ENCODE peak calls at places on chromosomes 7 and 10, in four cellular contexts. One of them, this sample, is unnamed.

GRCh38 chr10:70053896-70054641 is 1.4 kb downstream of the MACROH2A2 start:
- DNase-seq in HepG2: peak
- DNase-seq in K562: no peak
- DNase-seq in GM12878: no peak
- DNase-seq in this sample: peak

GRCh38 chr10:132699411-132700167 is 86.4 kb downstream of the NKX6-2 start:
- DNase-seq in K562: no peak
- DNase-seq in HepG2: no peak
- DNase-seq in GM12878: no peak
- DNase-seq in this sample: no peak

GRCh38 chr10:123967626-123968243 is 76.1 kb upstream of the CPXM2 start:
- DNase-seq in K562: peak
- DNase-seq in HepG2: peak
- DNase-seq in GM12878: no peak
- DNase-seq in this sample: peak

GRCh38 chr10:101130984-101131961 is at the start of gene TLX1:
- DNase-seq in K562: peak
- DNase-seq in HepG2: no peak
- DNase-seq in GM12878: no peak
- DNase-seq in this sample: peak

GRCh38 chr10:72952189-72952900 is 2.3 kb downstream of the PLA2G12B start:
- DNase-seq in GM12878: no peak
- DNase-seq in K562: no peak
- DNase-seq in HepG2: peak
- DNase-seq in this sample: no peak

GRCh38 chr7:44167920-44168319 is 21.3 kb downstream of the GCK start:
- DNase-seq in HepG2: no peak
- DNase-seq in K562: no peak
- DNase-seq in GM12878: no peak
- DNase-seq in this sample: no peak

GRCh38 chr10:16891375-16892313 is 74.4 kb upstream of the RSU1 start:
- DNase-seq in K562: peak
- DNase-seq in HepG2: peak
- DNase-seq in GM12878: no peak
- DNase-seq in this sample: peak

GRCh38 chr10:75972494-75973276 is 541.3 kb downstream of the LRMDA start:
- DNase-seq in HepG2: no peak
- DNase-seq in GM12878: no peak
- DNase-seq in K562: no peak
- DNase-seq in this sample: no peak

GRCh38 chr7:127943541-127944521 is 87.4 kb downstream of the LRRC4 start:
- DNase-seq in GM12878: no peak
- DNase-seq in K562: peak
- DNase-seq in HepG2: no peak
- DNase-seq in this sample: no peak

GRCh38 chr10:60267802-60268201 is 121.9 kb downstream of the ANK3 start:
- DNase-seq in HepG2: no peak
- DNase-seq in K562: no peak
- DNase-seq in GM12878: no peak
- DNase-seq in this sample: no peak

GRCh38 chr10:51344371-51344770 is 270.1 kb downstream of the PRKG1 start:
- DNase-seq in K562: no peak
- DNase-seq in GM12878: no peak
- DNase-seq in HepG2: no peak
- DNase-seq in this sample: no peak

GRCh38 chr7:923108-924041 is 31.1 kb downstream of the ADAP1 start:
- DNase-seq in HepG2: no peak
- DNase-seq in K562: peak
- DNase-seq in GM12878: peak
- DNase-seq in this sample: peak

GRCh38 chr7:44898059-44898458 is 12.7 kb upstream of the PURB start:
- DNase-seq in K562: no peak
- DNase-seq in HepG2: no peak
- DNase-seq in GM12878: no peak
- DNase-seq in this sample: no peak

GRCh38 chr10:70660722-70661121 is 11.6 kb upstream of the ADAMTS14 start:
- DNase-seq in HepG2: no peak
- DNase-seq in K562: peak
- DNase-seq in GM12878: no peak
- DNase-seq in this sample: no peak

GRCh38 chr7:5423844-5424688 is 432 bp upstream of the TNRC18 start:
- DNase-seq in HepG2: peak
- DNase-seq in K562: peak
- DNase-seq in GM12878: no peak
- DNase-seq in this sample: peak

GRCh38 chr7:68700414-68700813 is 897.9 kb upstream of the AUTS2 start:
- DNase-seq in GM12878: no peak
- DNase-seq in K562: no peak
- DNase-seq in HepG2: no peak
- DNase-seq in this sample: no peak

GRCh38 chr7:4216016-4216415 is 466.1 kb upstream of the FOXK1 start:
- DNase-seq in GM12878: no peak
- DNase-seq in K562: no peak
- DNase-seq in HepG2: no peak
- DNase-seq in this sample: no peak

GRCh38 chr10:31940839-31941653 is 12.4 kb upstream of the ARHGAP12 start:
- DNase-seq in HepG2: peak
- DNase-seq in GM12878: no peak
- DNase-seq in K562: peak
- DNase-seq in this sample: no peak

GRCh38 chr10:125146791-125147604 is 13.4 kb downstream of the CTBP2 start:
- DNase-seq in GM12878: no peak
- DNase-seq in K562: no peak
- DNase-seq in HepG2: no peak
- DNase-seq in this sample: no peak

DNA sequence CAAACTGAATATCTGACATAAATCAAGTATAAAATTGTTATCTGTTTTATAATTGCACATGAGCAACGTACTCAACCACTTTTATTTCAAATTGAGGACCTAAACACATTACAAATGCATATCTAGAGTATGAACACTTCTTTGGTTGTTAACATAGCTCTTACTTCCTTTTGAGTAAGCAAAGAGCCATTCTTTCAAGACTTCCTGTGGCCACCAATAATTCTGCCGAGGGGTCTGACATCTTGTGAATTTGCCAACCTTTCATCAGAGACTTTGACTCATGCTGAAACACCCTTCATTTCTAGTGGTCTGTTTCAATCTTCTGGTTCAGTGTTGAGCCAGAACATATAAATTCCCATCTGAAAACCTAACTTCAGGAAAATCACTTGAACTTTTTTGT is 59.4 kb downstream of the CDK14 start:
- DNase-seq in GM12878: no peak
- DNase-seq in K562: no peak
- DNase-seq in HepG2: no peak
- DNase-seq in this sample: no peak
- TF ChIP-seq TCF7 in GM12878: no peak
- TF ChIP-seq TCF7 in K562: no peak
- TF ChIP-seq TCF7 in HepG2: no peak
- TF ChIP-seq TCF7 in this sample: no peak

GRCh38 chr7:8146156-8146555 is 115.8 kb downstream of the ICA1 start:
- DNase-seq in GM12878: no peak
- DNase-seq in HepG2: no peak
- DNase-seq in K562: no peak
- DNase-seq in this sample: no peak

GRCh38 chr7:8151161-8151560 is 110.8 kb downstream of the ICA1 start:
- DNase-seq in K562: no peak
- DNase-seq in HepG2: no peak
- DNase-seq in GM12878: no peak
- DNase-seq in this sample: no peak

GRCh38 chr7:8147760-8148463 is 114.1 kb downstream of the ICA1 start:
- DNase-seq in HepG2: no peak
- DNase-seq in GM12878: no peak
- DNase-seq in K562: no peak
- DNase-seq in this sample: no peak

GRCh38 chr7:8147004-8147403 is 115.0 kb downstream of the ICA1 start:
- DNase-seq in K562: no peak
- DNase-seq in GM12878: no peak
- DNase-seq in HepG2: no peak
- DNase-seq in this sample: peak

DNA sequence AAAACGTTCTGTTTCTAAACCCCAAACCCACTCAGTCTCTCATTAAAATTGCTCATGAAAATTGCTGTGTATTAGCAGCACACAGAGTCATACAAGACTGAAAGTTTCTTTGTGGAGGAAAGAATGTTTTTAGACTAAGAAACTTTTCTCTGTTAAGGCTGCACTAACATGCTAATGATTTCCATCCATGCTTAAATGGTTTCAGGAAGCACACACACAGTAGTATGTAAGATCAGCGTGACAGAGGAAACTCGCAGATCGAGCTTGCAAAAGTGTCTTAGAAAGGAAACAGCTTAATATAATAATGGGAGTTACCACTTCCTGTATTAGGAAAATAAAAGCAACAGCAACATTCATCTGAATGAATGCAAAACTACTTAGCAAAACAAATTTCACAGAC is 112.7 kb downstream of the ICA1 start:
- DNase-seq in HepG2: no peak
- DNase-seq in K562: no peak
- DNase-seq in GM12878: no peak
- DNase-seq in this sample: no peak
- TF ChIP-seq TCF7 in HepG2: no peak
- TF ChIP-seq TCF7 in K562: no peak
- TF ChIP-seq TCF7 in GM12878: no peak
- TF ChIP-seq TCF7 in this sample: no peak

GRCh38 chr7:105677803-105678583 is 96.7 kb upstream of the EFCAB10 start:
- DNase-seq in HepG2: no peak
- DNase-seq in GM12878: peak
- DNase-seq in K562: no peak
- DNase-seq in this sample: no peak

GRCh38 chr7:105675873-105676484 is 94.7 kb upstream of the EFCAB10 start:
- DNase-seq in HepG2: no peak
- DNase-seq in GM12878: no peak
- DNase-seq in K562: no peak
- DNase-seq in this sample: no peak

GRCh38 chr7:105674200-105675030 is 93.1 kb upstream of the EFCAB10 start:
- DNase-seq in K562: no peak
- DNase-seq in GM12878: no peak
- DNase-seq in HepG2: no peak
- DNase-seq in this sample: no peak

GRCh38 chr7:105678811-105679495 is 97.7 kb upstream of the EFCAB10 start:
- DNase-seq in K562: peak
- DNase-seq in GM12878: no peak
- DNase-seq in HepG2: no peak
- DNase-seq in this sample: no peak

GRCh38 chr7:105677395-105677701 is 96.1 kb upstream of the EFCAB10 start:
- DNase-seq in K562: no peak
- DNase-seq in HepG2: no peak
- DNase-seq in GM12878: no peak
- DNase-seq in this sample: no peak
- TF ChIP-seq TCF7 in K562: no peak
- TF ChIP-seq TCF7 in HepG2: no peak
- TF ChIP-seq TCF7 in GM12878: no peak
- TF ChIP-seq TCF7 in this sample: no peak

GRCh38 chr7:84686373-84686772 is 491.8 kb upstream of the SEMA3A start:
- DNase-seq in HepG2: no peak
- DNase-seq in GM12878: no peak
- DNase-seq in K562: no peak
- DNase-seq in this sample: no peak
- TF ChIP-seq TCF7 in HepG2: no peak
- TF ChIP-seq TCF7 in GM12878: no peak
- TF ChIP-seq TCF7 in K562: no peak
- TF ChIP-seq TCF7 in this sample: no peak

GRCh38 chr7:41809487-41810257 is 106.8 kb upstream of the INHBA start:
- DNase-seq in K562: no peak
- DNase-seq in HepG2: no peak
- DNase-seq in GM12878: no peak
- DNase-seq in this sample: no peak
- TF ChIP-seq TCF7 in K562: no peak
- TF ChIP-seq TCF7 in HepG2: no peak
- TF ChIP-seq TCF7 in GM12878: no peak
- TF ChIP-seq TCF7 in this sample: no peak

GRCh38 chr10:42551582-42552187 is 86.7 kb downstream of the ZNF33B start:
- DNase-seq in GM12878: no peak
- DNase-seq in K562: peak
- DNase-seq in HepG2: peak
- DNase-seq in this sample: no peak
- TF ChIP-seq TCF7 in GM12878: no peak
- TF ChIP-seq TCF7 in K562: no peak
- TF ChIP-seq TCF7 in HepG2: no peak
- TF ChIP-seq TCF7 in this sample: no peak

GRCh38 chr10:29586509-29586908 is 48.3 kb downstream of the SVIL start:
- DNase-seq in HepG2: no peak
- DNase-seq in GM12878: no peak
- DNase-seq in K562: no peak
- DNase-seq in this sample: no peak

GRCh38 chr10:29588640-29589421 is 45.9 kb downstream of the SVIL start:
- DNase-seq in K562: no peak
- DNase-seq in HepG2: no peak
- DNase-seq in GM12878: no peak
- DNase-seq in this sample: no peak

GRCh38 chr10:29595146-29595545 is 39.6 kb downstream of the SVIL start:
- DNase-seq in K562: no peak
- DNase-seq in GM12878: no peak
- DNase-seq in HepG2: no peak
- DNase-seq in this sample: no peak

GRCh38 chr10:29591416-29591968 is 43.3 kb downstream of the SVIL start:
- DNase-seq in K562: no peak
- DNase-seq in HepG2: no peak
- DNase-seq in GM12878: no peak
- DNase-seq in this sample: no peak

GRCh38 chr10:29590598-29591415 is 44.0 kb downstream of the SVIL start:
- DNase-seq in HepG2: peak
- DNase-seq in K562: peak
- DNase-seq in GM12878: no peak
- DNase-seq in this sample: no peak
- TF ChIP-seq TCF7 in HepG2: no peak
- TF ChIP-seq TCF7 in K562: no peak
- TF ChIP-seq TCF7 in GM12878: no peak
- TF ChIP-seq TCF7 in this sample: no peak